ENCODE peak calls at places on chromosomes 1 and 21, in four cellular contexts. X, N, U and J are unnamed samples.

GRCh38 chr1:8348777-8349472 is 31.0 kb downstream of the SLC45A1 start:
- DNase-seq in X (peak), N (peak), U (peak), J (peak)

GRCh38 chr1:152964536-152964935 is 5.9 kb upstream of the SPRR4 start:
- DNase-seq in X (no peak), N (no peak), U (no peak), J (no peak)

GRCh38 chr1:25107643-25108010 is 124.7 kb downstream of the SYF2 start:
- DNase-seq in X (no peak), N (no peak), U (no peak), J (no peak)

GRCh38 chr21:33939224-33939623 is 23.6 kb upstream of the ATP5PO start:
- DNase-seq in X (no peak), N (no peak), U (no peak), J (no peak)

GRCh38 chr1:19646366-19646765 is 2.3 kb downstream of the NBL1 start:
- DNase-seq in X (no peak), N (peak), U (no peak), J (no peak)

GRCh38 chr1:94011709-94012590 is 102.7 kb upstream of the GCLM start:
- DNase-seq in X (no peak), N (no peak), U (no peak), J (no peak)

GRCh38 chr1:160219062-160219929 is 14.1 kb downstream of the PEA15 start:
- DNase-seq in X (no peak), N (peak), U (no peak), J (no peak)

GRCh38 chr1:36710901-36711300 is 228.2 kb upstream of the CSF3R start:
- DNase-seq in X (no peak), N (no peak), U (no peak), J (no peak)

GRCh38 chr1:78038071-78038470 is 7.7 kb upstream of the GIPC2 start:
- DNase-seq in X (no peak), N (no peak), U (no peak), J (no peak)

GRCh38 chr21:36718951-36719501 is 20.1 kb downstream of the SIM2 start:
- DNase-seq in X (peak), N (peak), U (peak), J (no peak)

GRCh38 chr1:153610334-153611023 is 2.5 kb downstream of the S100A16 start:
- DNase-seq in X (no peak), N (no peak), U (no peak), J (no peak)

GRCh38 chr1:146034976-146035469 is 13.5 kb upstream of the HJV start:
- DNase-seq in X (no peak), N (no peak), U (no peak), J (no peak)

GRCh38 chr1:6523566-6523965 is 30.7 kb downstream of the NOL9 start:
- DNase-seq in X (no peak), N (peak), U (no peak), J (no peak)

GRCh38 chr1:3981746-3982505 is 81.9 kb upstream of the C1orf174 start:
- DNase-seq in X (no peak), N (no peak), U (no peak), J (no peak)

GRCh38 chr1:70038025-70038424 is 167.4 kb downstream of the LRRC40 start:
- DNase-seq in X (no peak), N (peak), U (no peak), J (no peak)

GRCh38 chr1:163094589-163094988 is 25.4 kb downstream of the RGS4 start:
- DNase-seq in X (no peak), N (no peak), U (no peak), J (no peak)

GRCh38 chr1:183234660-183235476 is 48.8 kb downstream of the LAMC2 start:
- DNase-seq in X (peak), N (peak), U (no peak), J (no peak)

GRCh38 chr1:89425056-89425455 is 61.2 kb downstream of the GBP6 start:
- DNase-seq in X (no peak), N (no peak), U (no peak), J (no peak)

GRCh38 chr1:241356519-241357365 is at the start of gene RGS7:
- DNase-seq in X (no peak), N (peak), U (no peak), J (no peak)

GRCh38 chr1:30135729-30136128 is 587.7 kb downstream of the MATN1 start:
- DNase-seq in X (no peak), N (no peak), U (no peak), J (no peak)

GRCh38 chr1:7596126-7596755 is 174.9 kb upstream of the VAMP3 start:
- DNase-seq in X (no peak), N (peak), U (peak), J (no peak)

GRCh38 chr1:107666493-107666892 is 298.5 kb downstream of the VAV3 start:
- DNase-seq in X (no peak), N (no peak), U (no peak), J (no peak)

GRCh38 chr1:240008298-240008697 is 83.4 kb upstream of the FMN2 start:
- DNase-seq in X (no peak), N (no peak), U (no peak), J (no peak)

GRCh38 chr1:145751491-145752021 is 32.3 kb downstream of the CD160 start:
- DNase-seq in X (no peak), N (no peak), U (no peak), J (no peak)

DNA sequence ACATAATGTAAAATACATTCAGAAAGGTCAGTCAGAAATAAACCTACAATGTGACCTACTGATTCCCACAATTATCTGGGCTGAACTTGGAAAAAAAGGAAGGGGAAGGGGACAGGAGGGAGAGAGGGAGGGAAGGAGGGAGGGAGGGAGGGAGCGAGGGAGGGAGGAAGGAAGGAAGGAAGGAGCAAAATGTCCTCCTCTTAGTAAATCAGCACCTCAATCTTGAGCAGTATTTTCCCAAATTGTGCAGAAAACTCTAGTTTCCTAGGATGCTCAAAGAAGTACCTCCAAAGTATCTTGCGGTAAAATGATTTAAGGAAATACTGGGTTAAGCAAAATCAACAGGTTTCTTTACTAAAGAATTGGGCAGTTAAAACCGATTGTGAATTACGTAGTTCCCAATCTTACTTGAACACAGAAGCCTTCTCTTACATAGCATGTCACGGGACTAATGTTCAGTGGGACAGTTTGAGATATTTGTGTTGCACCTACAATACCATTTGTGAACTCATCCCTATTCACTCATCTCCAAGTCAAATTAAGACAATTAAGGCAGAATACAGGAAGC is 51.0 kb upstream of the ASPM start:
- DNase-seq in X (no peak), N (no peak), U (no peak), J (no peak)
- H3K4me3 ChIP-seq in X (peak), N (peak), U (no peak), J (peak)

GRCh38 chr1:28917757-28918118 is 3.4 kb downstream of the EPB41 start:
- DNase-seq in X (no peak), N (no peak), U (no peak), J (no peak)

GRCh38 chr1:28914228-28915035 is at the start of gene EPB41:
- DNase-seq in X (peak), N (peak), U (peak), J (peak)

GRCh38 chr1:28915036-28915895 is 897 bp downstream of the EPB41 start:
- DNase-seq in X (peak), N (no peak), U (no peak), J (peak)

GRCh38 chr1:28910379-28911125 is 3.8 kb upstream of the EPB41 start:
- DNase-seq in X (no peak), N (no peak), U (no peak), J (no peak)

DNA sequence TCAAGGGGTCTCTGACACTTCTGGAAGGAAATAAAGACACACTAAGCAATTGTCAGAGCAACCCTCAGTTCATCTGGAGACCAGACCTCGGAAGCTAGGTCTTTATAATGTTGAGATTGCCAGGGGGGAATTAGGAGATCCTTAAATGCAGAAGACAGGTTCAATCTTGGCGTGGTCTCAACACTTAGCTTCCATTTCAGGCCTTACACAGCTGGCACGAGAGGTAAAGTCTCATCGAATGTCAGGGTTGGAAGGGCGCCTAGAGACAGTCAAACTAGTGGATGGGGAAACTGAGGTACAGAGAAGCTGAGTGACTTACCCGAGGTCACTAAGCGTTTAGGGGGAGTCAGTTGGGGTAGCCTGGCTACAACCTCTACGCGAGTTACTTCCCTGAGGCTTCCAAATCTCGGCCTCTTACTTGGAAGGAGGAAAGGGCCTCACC is 562 bp upstream of the EPB41 start:
- DNase-seq in X (no peak), N (no peak), U (no peak), J (no peak)
- H3K4me3 ChIP-seq in X (peak), N (peak), U (peak), J (peak)

DNA sequence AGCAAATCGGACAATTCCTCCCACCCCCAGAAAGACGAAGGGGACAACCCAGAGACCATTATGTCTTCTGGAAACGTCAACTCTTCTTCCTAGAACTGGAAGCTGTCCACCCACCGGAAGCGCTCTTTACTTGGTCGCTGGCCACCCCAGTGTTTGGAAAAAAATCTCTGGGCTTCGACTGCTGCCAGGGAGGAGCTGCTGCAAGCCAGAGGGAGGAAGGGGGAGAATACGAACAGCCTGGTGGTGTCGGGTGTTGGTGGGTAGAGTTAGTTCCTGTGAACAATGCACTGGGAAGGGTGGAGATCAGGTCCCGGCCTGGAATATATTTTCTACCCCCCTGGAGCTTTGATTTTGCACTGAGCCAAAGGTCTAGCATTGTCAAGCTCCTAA is 3.2 kb downstream of the S1PR1 start:
- DNase-seq in X (no peak), N (no peak), U (no peak), J (no peak)
- H3K4me3 ChIP-seq in X (no peak), N (no peak), U (no peak), J (peak)

DNA sequence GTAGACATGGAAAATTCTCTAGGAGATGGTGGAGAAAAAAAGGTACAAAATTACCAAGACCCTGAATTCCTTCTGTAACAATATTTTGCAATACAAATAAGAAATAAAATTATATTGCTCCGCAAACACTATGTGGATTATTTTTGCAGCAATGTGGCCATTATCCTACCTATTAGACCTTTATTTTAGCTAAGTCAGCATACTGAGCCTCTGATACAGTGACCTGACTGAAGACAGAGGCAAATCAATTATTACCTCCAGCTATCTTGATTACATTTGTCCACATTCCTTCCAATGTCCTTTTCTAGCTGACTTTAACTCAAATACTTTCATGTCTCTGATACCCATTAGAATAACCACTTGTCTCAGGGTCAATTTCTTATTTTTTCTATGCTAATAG is 610.9 kb downstream of the LRRIQ3 start:
- DNase-seq in X (no peak), N (no peak), U (no peak), J (no peak)
- H3K4me3 ChIP-seq in X (no peak), N (no peak), U (no peak), J (no peak)

GRCh38 chr21:38806153-38806941 is 618 bp downstream of the ETS2 start:
- DNase-seq in X (peak), N (peak), U (peak), J (peak)

GRCh38 chr21:38809170-38809878 is 3.6 kb downstream of the ETS2 start:
- DNase-seq in X (no peak), N (no peak), U (no peak), J (no peak)

GRCh38 chr21:38807481-38807880 is 1.8 kb downstream of the ETS2 start:
- DNase-seq in X (no peak), N (no peak), U (no peak), J (no peak)

GRCh38 chr21:38806942-38807284 is 1.2 kb downstream of the ETS2 start:
- DNase-seq in X (no peak), N (no peak), U (no peak), J (no peak)

DNA sequence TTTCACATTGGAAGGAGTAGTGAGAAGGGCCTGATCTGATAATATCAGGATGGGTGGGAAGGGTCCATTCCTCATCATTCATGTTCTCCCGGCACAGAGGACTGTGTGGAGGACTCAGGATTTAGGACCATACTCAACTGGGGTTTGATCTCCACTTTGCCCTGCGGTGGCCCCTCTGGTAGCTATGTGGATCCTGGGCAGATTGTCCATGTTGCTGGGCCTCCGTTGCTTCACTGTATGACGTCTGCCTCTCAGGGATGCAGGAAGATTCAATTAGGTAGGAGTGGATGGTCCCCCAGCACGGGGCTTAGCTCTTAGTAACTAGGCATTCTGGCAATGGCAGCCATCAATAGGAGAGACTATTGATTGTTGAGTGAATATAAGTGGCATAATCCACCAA is 2.3 kb downstream of the ETS2 start:
- DNase-seq in X (no peak), N (no peak), U (no peak), J (no peak)
- H3K4me3 ChIP-seq in X (peak), N (peak), U (peak), J (no peak)

GRCh38 chr1:44418022-44418673 is 13.1 kb downstream of the RNF220 start:
- DNase-seq in X (no peak), N (no peak), U (no peak), J (no peak)
- H3K4me3 ChIP-seq in X (no peak), N (no peak), U (no peak), J (no peak)

GRCh38 chr1:211935448-211935970 is 99.8 kb downstream of the INTS7 start:
- DNase-seq in X (no peak), N (no peak), U (no peak), J (no peak)
- H3K4me3 ChIP-seq in X (no peak), N (no peak), U (no peak), J (no peak)

DNA sequence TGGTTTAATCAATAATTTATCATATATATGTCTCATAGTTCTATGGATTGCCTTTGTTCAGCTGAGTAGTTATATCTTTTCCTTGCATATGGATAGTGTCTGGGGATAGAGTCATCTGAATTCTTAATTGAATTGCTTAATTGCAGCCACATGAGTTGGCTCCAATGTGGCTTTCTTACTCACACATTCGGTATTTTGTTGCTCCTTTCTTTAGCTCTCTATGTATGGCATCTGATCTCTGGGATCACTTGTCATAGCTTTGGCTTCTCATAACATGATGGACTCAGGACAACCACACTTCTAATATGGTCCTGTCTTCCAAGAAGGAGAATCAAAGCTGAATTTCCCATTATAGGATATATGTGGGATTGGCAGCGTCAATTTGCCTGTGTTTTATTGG is 716.2 kb downstream of the NCAM2 start:
- DNase-seq in X (no peak), N (no peak), U (no peak), J (no peak)
- H3K4me3 ChIP-seq in X (no peak), N (no peak), U (no peak), J (no peak)